ENCODE peak calls at places on chromosomes 1 and 21, in nine cellular contexts. Y, R, I, K, J, O, L, B and P are unnamed samples.

GRCh38 chr1:211591980-211592493 is 13.1 kb upstream of the SLC30A1 start:
- DNase-seq in Y (peak), R (no peak), I (peak), K (no peak), J (no peak), O (no peak), L (no peak), B (peak), P (no peak)

GRCh38 chr1:150813028-150813707 is 5.1 kb upstream of the CTSK start:
- DNase-seq in Y (peak), R (peak), I (peak), K (peak), J (no peak), O (peak), L (peak), B (peak), P (no peak)

GRCh38 chr1:226722901-226723639 is 16.0 kb downstream of the ITPKB start:
- DNase-seq in Y (no peak), R (peak), I (no peak), K (no peak), J (no peak), O (no peak), L (no peak), B (no peak), P (peak)

GRCh38 chr1:79848316-79848715 is 841.8 kb upstream of the ADGRL4 start:
- DNase-seq in Y (no peak), R (no peak), I (peak), K (no peak), J (no peak), O (no peak), L (no peak), B (no peak), P (no peak)

GRCh38 chr1:28640766-28641165 is 2.1 kb downstream of the TAF12 start:
- DNase-seq in Y (peak), R (no peak), I (no peak), K (no peak), J (no peak), O (peak), L (no peak), B (no peak), P (peak)

GRCh38 chr1:185419718-185420117 is 102.7 kb upstream of the IVNS1ABP start:
- DNase-seq in Y (no peak), R (no peak), I (peak), K (no peak), J (no peak), O (no peak), L (no peak), B (no peak), P (no peak)

GRCh38 chr1:48469616-48470500 is 2.1 kb downstream of the SPATA6 start:
- DNase-seq in Y (peak), R (peak), I (peak), K (peak), J (no peak), O (no peak), L (peak), B (peak), P (no peak)

GRCh38 chr1:177780096-177780700 is 189.7 kb downstream of the SEC16B start:
- DNase-seq in Y (peak), R (no peak), I (peak), K (peak), J (no peak), O (peak), L (no peak), B (peak), P (no peak)

GRCh38 chr21:40345700-40346099 is 478.5 kb downstream of the PCP4 start:
- DNase-seq in Y (no peak), R (no peak), I (no peak), K (no peak), J (no peak), O (no peak), L (no peak), B (no peak), P (no peak)

GRCh38 chr1:160997323-160998038 is 23.5 kb downstream of the F11R start:
- DNase-seq in Y (peak), R (no peak), I (peak), K (peak), J (peak), O (peak), L (no peak), B (peak), P (peak)

GRCh38 chr1:117215019-117215418 is 4.3 kb upstream of the VTCN1 start:
- DNase-seq in Y (no peak), R (no peak), I (no peak), K (no peak), J (no peak), O (no peak), L (no peak), B (no peak), P (no peak)

GRCh38 chr1:230857077-230857476 is 11.2 kb downstream of the C1orf198 start:
- DNase-seq in Y (no peak), R (peak), I (no peak), K (no peak), J (no peak), O (no peak), L (no peak), B (peak), P (no peak)

GRCh38 chr1:200780545-200781444 is 42.1 kb downstream of the CAMSAP2 start:
- DNase-seq in Y (peak), R (no peak), I (peak), K (no peak), J (no peak), O (no peak), L (no peak), B (peak), P (no peak)

GRCh38 chr1:15371610-15372539 is 37.8 kb upstream of the EFHD2 start:
- DNase-seq in Y (no peak), R (no peak), I (no peak), K (no peak), J (no peak), O (no peak), L (no peak), B (no peak), P (no peak)

GRCh38 chr1:199727682-199728081 is 299.8 kb upstream of the NR5A2 start:
- DNase-seq in Y (no peak), R (no peak), I (no peak), K (no peak), J (no peak), O (no peak), L (no peak), B (no peak), P (no peak)

GRCh38 chr1:116986531-116987255 is 14.9 kb upstream of the CD101 start:
- DNase-seq in Y (no peak), R (peak), I (no peak), K (no peak), J (no peak), O (no peak), L (no peak), B (no peak), P (peak)

GRCh38 chr1:218823291-218823900 is 350.3 kb upstream of the LYPLAL1 start:
- DNase-seq in Y (peak), R (no peak), I (peak), K (no peak), J (no peak), O (peak), L (no peak), B (peak), P (no peak)

GRCh38 chr1:231420959-231421615 is 1.0 kb downstream of the EGLN1 start:
- DNase-seq in Y (peak), R (peak), I (peak), K (peak), J (peak), O (peak), L (peak), B (peak), P (peak)

GRCh38 chr1:156673387-156674121 is 3.7 kb downstream of the NES start:
- DNase-seq in Y (no peak), R (peak), I (no peak), K (no peak), J (no peak), O (no peak), L (no peak), B (no peak), P (no peak)

GRCh38 chr1:112063781-112064180 is 74.3 kb upstream of the KCND3 start:
- DNase-seq in Y (no peak), R (no peak), I (no peak), K (no peak), J (no peak), O (no peak), L (no peak), B (no peak), P (no peak)

GRCh38 chr1:203888807-203889251 is 27.4 kb downstream of the SNRPE start:
- DNase-seq in Y (peak), R (no peak), I (peak), K (no peak), J (no peak), O (peak), L (no peak), B (peak), P (no peak)

GRCh38 chr1:46030876-46031660 is 101.4 kb downstream of the PIK3R3 start:
- DNase-seq in Y (no peak), R (peak), I (no peak), K (no peak), J (no peak), O (no peak), L (no peak), B (no peak), P (no peak)

GRCh38 chr1:36324322-36324802 is 917 bp upstream of the EVA1B start:
- DNase-seq in Y (no peak), R (no peak), I (no peak), K (no peak), J (no peak), O (no peak), L (no peak), B (no peak), P (no peak)

GRCh38 chr1:40532844-40533424 is 1.5 kb downstream of the ZNF684 start:
- DNase-seq in Y (peak), R (no peak), I (peak), K (peak), J (no peak), O (peak), L (no peak), B (peak), P (peak)

GRCh38 chr1:61496501-61496900 is 228.4 kb downstream of the TM2D1 start:
- DNase-seq in Y (peak), R (no peak), I (no peak), K (no peak), J (no peak), O (peak), L (no peak), B (no peak), P (no peak)

GRCh38 chr1:236497908-236498307 is 25.9 kb upstream of the LGALS8 start:
- DNase-seq in Y (no peak), R (no peak), I (no peak), K (no peak), J (no peak), O (no peak), L (no peak), B (no peak), P (no peak)

GRCh38 chr1:184932319-184932718 is 42.0 kb downstream of the NIBAN1 start:
- DNase-seq in Y (no peak), R (no peak), I (no peak), K (no peak), J (no peak), O (no peak), L (no peak), B (no peak), P (no peak)

GRCh38 chr1:204929487-204930185 is 59.0 kb downstream of the NFASC start:
- DNase-seq in Y (no peak), R (no peak), I (no peak), K (no peak), J (no peak), O (no peak), L (peak), B (no peak), P (no peak)

GRCh38 chr1:2384130-2384860 is 7.1 kb downstream of the MORN1 start:
- DNase-seq in Y (no peak), R (peak), I (no peak), K (no peak), J (no peak), O (no peak), L (peak), B (no peak), P (no peak)

GRCh38 chr21:42642219-42642745 is 11.1 kb upstream of the PDE9A start:
- DNase-seq in Y (no peak), R (peak), I (no peak), K (no peak), J (no peak), O (no peak), L (no peak), B (no peak), P (no peak)

GRCh38 chr1:23517581-23517980 is 13.5 kb downstream of the E2F2 start:
- DNase-seq in Y (no peak), R (no peak), I (no peak), K (no peak), J (no peak), O (no peak), L (no peak), B (no peak), P (no peak)

GRCh38 chr1:226443033-226443432 is 35.1 kb upstream of the PARP1 start:
- DNase-seq in Y (peak), R (no peak), I (no peak), K (no peak), J (no peak), O (no peak), L (no peak), B (no peak), P (no peak)

GRCh38 chr21:15849161-15849560 is 119.4 kb downstream of the USP25 start:
- DNase-seq in Y (no peak), R (no peak), I (no peak), K (no peak), J (no peak), O (no peak), L (no peak), B (no peak), P (no peak)

GRCh38 chr1:43557744-43558245 is 27.1 kb downstream of the PTPRF start:
- DNase-seq in Y (peak), R (no peak), I (peak), K (no peak), J (no peak), O (peak), L (peak), B (peak), P (no peak)

GRCh38 chr1:183218981-183219621 is 33.0 kb downstream of the LAMC2 start:
- DNase-seq in Y (no peak), R (no peak), I (no peak), K (peak), J (peak), O (no peak), L (peak), B (no peak), P (peak)

DNA sequence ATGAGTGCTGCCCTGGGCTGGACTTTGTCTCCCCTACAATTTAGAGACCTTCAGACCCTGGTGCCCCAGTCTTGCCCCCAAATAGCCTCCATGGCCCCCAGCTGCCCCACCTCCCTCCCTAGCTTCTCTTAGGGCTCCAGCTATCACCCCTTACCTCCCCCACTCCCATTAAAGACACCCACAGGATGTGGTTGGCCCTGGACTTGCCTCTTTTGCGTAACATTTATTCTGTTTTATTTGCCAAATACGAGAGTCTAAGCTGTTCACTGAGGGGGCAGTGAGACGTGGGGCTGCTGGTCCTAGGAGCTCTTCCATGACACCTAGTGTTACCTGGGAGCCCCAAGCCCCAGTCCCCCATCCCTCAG is 4.5 kb downstream of the ZC3H12A start:
- DNase-seq in Y (peak), R (no peak), I (peak), K (no peak), J (peak), O (peak), L (no peak), B (peak), P (peak)
- H3K4me3 ChIP-seq in Y (peak), R (peak), I (peak), K (no peak), J (peak), O (peak), L (no peak), B (peak), P (peak)

GRCh38 chr1:89022167-89022959 is at the start of gene GBP3:
- DNase-seq in Y (peak), R (no peak), I (peak), K (no peak), J (no peak), O (no peak), L (no peak), B (peak), P (no peak)
- H3K4me3 ChIP-seq in Y (peak), R (peak), I (peak), K (peak), J (peak), O (no peak), L (peak), B (peak), P (peak)

GRCh38 chr1:244807138-244807537 is 28.3 kb upstream of the COX20 start:
- DNase-seq in Y (no peak), R (no peak), I (no peak), K (no peak), J (no peak), O (no peak), L (no peak), B (no peak), P (no peak)
- H3K4me3 ChIP-seq in Y (no peak), R (no peak), I (no peak), K (no peak), J (no peak), O (no peak), L (no peak), B (no peak), P (no peak)

GRCh38 chr1:229478852-229479251 is 29.3 kb downstream of the NUP133 start:
- DNase-seq in Y (no peak), R (no peak), I (no peak), K (no peak), J (no peak), O (no peak), L (no peak), B (no peak), P (no peak)

GRCh38 chr1:229479660-229480399 is 28.3 kb downstream of the NUP133 start:
- DNase-seq in Y (no peak), R (no peak), I (no peak), K (no peak), J (no peak), O (no peak), L (no peak), B (no peak), P (no peak)

GRCh38 chr1:229471175-229471574 is 37.0 kb downstream of the NUP133 start:
- DNase-seq in Y (no peak), R (no peak), I (no peak), K (no peak), J (no peak), O (no peak), L (no peak), B (no peak), P (no peak)

GRCh38 chr1:229470406-229471043 is 36.6 kb upstream of the ACTA1 start:
- DNase-seq in Y (no peak), R (no peak), I (no peak), K (no peak), J (no peak), O (no peak), L (no peak), B (no peak), P (no peak)

DNA sequence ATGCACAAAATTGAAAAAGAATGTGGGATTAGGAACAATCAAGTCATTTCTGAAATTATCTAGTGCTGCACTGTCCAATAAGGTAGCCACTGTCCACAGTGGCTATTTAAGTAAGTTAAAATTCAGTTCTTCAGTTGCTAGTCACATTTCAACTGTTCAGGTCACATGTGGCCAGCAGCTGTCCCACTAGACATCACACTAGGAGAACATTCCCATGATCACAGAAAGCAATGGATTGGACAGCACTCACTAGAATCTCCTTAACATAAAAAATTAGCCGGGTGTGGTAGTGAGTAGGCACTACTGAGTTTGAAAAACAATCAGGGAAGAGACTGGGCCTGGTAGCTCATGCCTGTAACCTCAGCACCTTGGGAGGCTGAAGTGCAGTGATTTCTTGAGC is 33.6 kb downstream of the NUP133 start:
- DNase-seq in Y (no peak), R (no peak), I (peak), K (no peak), J (no peak), O (no peak), L (no peak), B (no peak), P (no peak)
- H3K4me3 ChIP-seq in Y (no peak), R (no peak), I (no peak), K (no peak), J (no peak), O (no peak), L (no peak), B (no peak), P (no peak)

DNA sequence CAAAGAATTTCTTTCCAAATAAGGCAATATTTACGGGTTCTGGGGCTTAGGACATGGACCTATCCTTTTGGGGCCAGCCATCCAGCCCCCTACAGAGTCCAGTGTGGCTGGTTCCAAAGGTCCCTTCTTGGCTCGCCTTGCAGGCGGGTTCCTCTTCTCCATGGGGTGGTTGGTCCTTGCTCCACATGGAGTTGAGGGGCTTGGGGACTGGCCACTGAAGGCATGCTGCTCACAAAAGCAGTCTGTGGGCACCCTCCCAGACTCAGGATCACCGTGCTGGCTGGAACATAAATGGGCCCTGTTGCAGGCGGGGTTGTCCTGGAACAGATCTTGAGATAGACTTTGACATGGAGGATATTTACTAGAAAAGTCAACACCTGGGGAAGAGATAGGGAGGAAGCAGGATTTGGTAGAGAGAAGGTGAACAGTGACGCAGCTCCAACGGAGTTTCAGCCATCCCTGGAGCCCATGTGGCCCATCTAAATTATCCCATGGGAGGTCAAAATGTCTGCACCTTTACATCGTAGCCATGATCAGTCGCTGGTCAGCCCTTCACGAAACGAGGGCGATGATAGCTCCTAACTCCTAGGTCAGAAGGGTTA is 39.1 kb upstream of the LRP8 start:
- DNase-seq in Y (no peak), R (no peak), I (no peak), K (no peak), J (no peak), O (no peak), L (peak), B (no peak), P (no peak)
- H3K4me3 ChIP-seq in Y (no peak), R (no peak), I (no peak), K (no peak), J (peak), O (no peak), L (no peak), B (no peak), P (no peak)

GRCh38 chr1:65824103-65824502 is 31.4 kb downstream of the PDE4B start:
- DNase-seq in Y (no peak), R (no peak), I (no peak), K (no peak), J (no peak), O (no peak), L (no peak), B (no peak), P (no peak)
- H3K4me3 ChIP-seq in Y (no peak), R (no peak), I (no peak), K (no peak), J (no peak), O (no peak), L (no peak), B (no peak), P (no peak)

DNA sequence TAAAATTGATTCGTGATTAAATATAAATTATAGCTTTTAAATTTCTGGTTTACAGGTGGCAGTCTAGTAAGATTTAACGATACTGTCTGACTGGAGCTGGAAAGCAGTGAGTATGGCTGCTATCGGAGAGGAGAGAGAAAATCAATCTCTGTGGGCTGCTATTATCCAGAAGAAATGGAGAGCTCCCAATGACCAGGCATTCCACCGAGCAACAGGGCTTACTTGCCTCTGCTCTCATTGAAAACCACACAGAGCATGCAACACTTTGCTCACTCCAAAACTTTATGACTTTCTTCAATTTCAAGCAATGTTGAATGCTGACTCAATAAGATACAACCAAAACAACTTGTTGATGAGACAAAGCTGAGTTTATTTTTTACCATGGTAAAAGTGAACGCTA is 337.0 kb upstream of the NCAM2 start:
- DNase-seq in Y (no peak), R (no peak), I (no peak), K (no peak), J (no peak), O (no peak), L (no peak), B (no peak), P (no peak)
- H3K4me3 ChIP-seq in Y (no peak), R (no peak), I (no peak), K (no peak), J (no peak), O (no peak), L (no peak), B (no peak), P (no peak)